ENCODE peak calls at places on chromosome 2, in four cellular contexts. G is A549, M is K562, A is HepG2. Q is an unnamed sample.

GRCh38 chr2:68157002-68157401 is 686 bp upstream of the PNO1 start:
- DNase-seq in G (no peak), M (peak; percentile 25), A (no peak), Q (peak; percentile 57)

GRCh38 chr2:23096905-23097602 is 287.9 kb upstream of the KLHL29 start:
- DNase-seq in G (no peak), M (no peak), A (no peak), Q (no peak)

GRCh38 chr2:39620067-39620466 is 45.6 kb upstream of the TMEM178A start:
- DNase-seq in G (peak; percentile 9), M (peak; percentile 86), A (peak; percentile 17), Q (no peak)

GRCh38 chr2:72889991-72890390 is 2.8 kb downstream of the SPR start:
- DNase-seq in G (no peak), M (no peak), A (no peak), Q (no peak)

GRCh38 chr2:149076863-149077412 is 38.4 kb downstream of the LYPD6B start:
- DNase-seq in G (no peak), M (no peak), A (no peak), Q (peak; percentile 33)

GRCh38 chr2:20421988-20422678 is 24.7 kb upstream of the RHOB start:
- DNase-seq in G (no peak), M (no peak), A (no peak), Q (no peak)

GRCh38 chr2:14543284-14543683 is 89.2 kb upstream of the LRATD1 start:
- DNase-seq in G (no peak), M (no peak), A (no peak), Q (no peak)

GRCh38 chr2:239532859-239533258 is 132.0 kb upstream of the HDAC4 start:
- DNase-seq in G (no peak), M (no peak), A (no peak), Q (no peak)

GRCh38 chr2:134762508-134762907 is 43.7 kb upstream of the TMEM163 start:
- DNase-seq in G (no peak), M (no peak), A (no peak), Q (no peak)

GRCh38 chr2:62038980-62039771 is 133.7 kb downstream of the COMMD1 start:
- DNase-seq in G (no peak), M (peak; percentile 30), A (no peak), Q (no peak)

GRCh38 chr2:142682528-142682927 is 194.9 kb upstream of the KYNU start:
- DNase-seq in G (peak; percentile 77), M (no peak), A (peak; percentile 32), Q (no peak)

GRCh38 chr2:235685024-235685721 is 191.3 kb downstream of the AGAP1 start:
- DNase-seq in G (no peak), M (no peak), A (no peak), Q (no peak)

GRCh38 chr2:49044680-49045079 is 109.6 kb downstream of the FSHR start:
- DNase-seq in G (no peak), M (no peak), A (peak; percentile 6), Q (no peak)

GRCh38 chr2:45826889-45827635 is 175.6 kb downstream of the PRKCE start:
- DNase-seq in G (no peak), M (no peak), A (no peak), Q (no peak)

GRCh38 chr2:20561703-20562454 is 89.0 kb downstream of the HS1BP3 start:
- DNase-seq in G (no peak), M (peak; percentile 45), A (no peak), Q (no peak)

GRCh38 chr2:97736608-97737330 is 23.4 kb downstream of the ZAP70 start:
- DNase-seq in G (no peak), M (no peak), A (no peak), Q (no peak)

GRCh38 chr2:116747103-116747502 is 1067.4 kb upstream of the DDX18 start:
- DNase-seq in G (no peak), M (no peak), A (no peak), Q (no peak)

GRCh38 chr2:167196461-167197252 is 308.4 kb downstream of the XIRP2 start:
- DNase-seq in G (no peak), M (no peak), A (no peak), Q (no peak)

GRCh38 chr2:210997373-210997772 is 441.0 kb downstream of the CPS1 start:
- DNase-seq in G (no peak), M (no peak), A (no peak), Q (no peak)

GRCh38 chr2:228048838-228049490 is 132.5 kb downstream of the SPHKAP start:
- DNase-seq in G (peak; percentile 62), M (peak; percentile 0), A (peak; percentile 49), Q (peak; percentile 35)

GRCh38 chr2:96821113-96821512 is 5.0 kb downstream of the CNNM3 start:
- DNase-seq in G (no peak), M (no peak), A (no peak), Q (no peak)

GRCh38 chr2:54455584-54456525 is at the start of gene SPTBN1:
- DNase-seq in G (peak; percentile 91), M (peak; percentile 24), A (peak; percentile 87), Q (peak; percentile 89)

GRCh38 chr2:53886406-53887280 is 26.9 kb upstream of the GPR75 start:
- DNase-seq in G (no peak), M (no peak), A (no peak), Q (no peak)

GRCh38 chr2:61165946-61166345 is 4.0 kb downstream of the C2orf74 start:
- DNase-seq in G (no peak), M (peak; percentile 59), A (no peak), Q (no peak)

GRCh38 chr2:174632847-174633620 is 35.4 kb upstream of the WIPF1 start:
- DNase-seq in G (no peak), M (peak; percentile 66), A (no peak), Q (no peak)

GRCh38 chr2:148046802-148047201 is 25.9 kb downstream of the MBD5 start:
- DNase-seq in G (no peak), M (no peak), A (no peak), Q (no peak)

GRCh38 chr2:205130111-205130829 is 552.0 kb upstream of the NRP2 start:
- DNase-seq in G (no peak), M (no peak), A (no peak), Q (no peak)

GRCh38 chr2:236172238-236172865 is 4.2 kb upstream of the GBX2 start:
- DNase-seq in G (no peak), M (no peak), A (no peak), Q (peak; percentile 36)

GRCh38 chr2:38201784-38202183 is 125.8 kb upstream of the CYP1B1 start:
- DNase-seq in G (no peak), M (no peak), A (no peak), Q (no peak)

GRCh38 chr2:64644240-64645013 is 9.3 kb downstream of the SERTAD2 start:
- DNase-seq in G (peak; percentile 95), M (peak; percentile 95), A (peak; percentile 62), Q (peak; percentile 81)

GRCh38 chr2:239326831-239327535 is 73.8 kb downstream of the HDAC4 start:
- DNase-seq in G (no peak), M (no peak), A (no peak), Q (no peak)

GRCh38 chr2:38267270-38267925 is 109.7 kb downstream of the ATL2 start:
- DNase-seq in G (no peak), M (no peak), A (no peak), Q (no peak)

GRCh38 chr2:239249048-239249447 is 151.8 kb downstream of the HDAC4 start:
- DNase-seq in G (no peak), M (no peak), A (no peak), Q (no peak)

GRCh38 chr2:1072258-1072657 is 121.6 kb downstream of the SNTG2 start:
- DNase-seq in G (no peak), M (no peak), A (no peak), Q (no peak)

GRCh38 chr2:4693266-4693665 is 989.9 kb downstream of the DCDC2C start:
- DNase-seq in G (no peak), M (no peak), A (no peak), Q (no peak)

GRCh38 chr2:30422437-30422805 is 24.6 kb upstream of the LCLAT1 start:
- DNase-seq in G (peak; percentile 61), M (peak; percentile 27), A (no peak), Q (no peak)

GRCh38 chr2:24382363-24383021 is 22.2 kb upstream of the ITSN2 start:
- DNase-seq in G (peak; percentile 79), M (peak; percentile 80), A (no peak), Q (peak; percentile 64)

DNA sequence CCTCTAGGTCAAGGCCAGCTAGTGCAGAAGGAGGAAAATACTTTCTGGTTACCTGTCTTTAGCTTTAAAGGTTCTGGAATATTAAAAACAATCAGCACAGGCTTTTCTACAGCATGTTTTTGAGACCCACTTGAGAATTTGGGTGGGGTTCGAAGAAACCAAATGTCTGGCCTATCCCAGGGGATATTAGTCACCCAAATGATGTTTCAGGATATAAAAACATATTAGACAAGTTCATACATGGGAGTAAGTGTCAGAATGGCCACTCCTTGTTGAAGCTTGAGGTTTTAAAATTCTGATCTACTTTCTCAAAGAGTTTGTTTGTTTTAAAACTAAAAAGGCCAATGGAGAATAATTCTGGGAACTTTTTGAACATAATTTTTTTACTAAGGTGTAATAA is 158.6 kb upstream of the DLX2 start:
- DNase-seq in G (no peak), M (no peak), A (no peak), Q (no peak)
- TF ChIP-seq NR3C1 in G (no peak), M (no peak), A (no peak), Q (no peak)

DNA sequence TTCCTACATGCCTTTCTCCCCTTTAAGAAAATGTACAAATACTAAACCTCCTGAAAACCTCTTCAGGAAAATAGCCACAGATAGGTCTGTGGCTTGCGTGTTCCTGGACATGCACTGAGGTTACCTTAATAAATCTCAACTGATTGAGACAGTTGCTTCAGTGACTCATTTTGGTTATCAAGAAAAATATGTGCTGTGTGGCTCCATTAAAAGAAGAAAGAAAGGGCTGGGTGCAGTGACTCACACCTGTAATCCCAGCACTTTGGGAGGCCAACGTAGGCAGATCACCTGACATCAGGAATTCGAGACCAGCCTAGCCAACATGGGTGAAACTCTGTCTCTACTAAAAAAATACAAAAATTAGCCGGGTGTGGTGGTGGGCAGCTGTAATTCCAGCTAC is 27.1 kb downstream of the CREG2 start:
- DNase-seq in G (peak; percentile 14), M (no peak), A (no peak), Q (no peak)
- TF ChIP-seq NR3C1 in G (no peak), M (no peak), A (no peak), Q (no peak)

DNA sequence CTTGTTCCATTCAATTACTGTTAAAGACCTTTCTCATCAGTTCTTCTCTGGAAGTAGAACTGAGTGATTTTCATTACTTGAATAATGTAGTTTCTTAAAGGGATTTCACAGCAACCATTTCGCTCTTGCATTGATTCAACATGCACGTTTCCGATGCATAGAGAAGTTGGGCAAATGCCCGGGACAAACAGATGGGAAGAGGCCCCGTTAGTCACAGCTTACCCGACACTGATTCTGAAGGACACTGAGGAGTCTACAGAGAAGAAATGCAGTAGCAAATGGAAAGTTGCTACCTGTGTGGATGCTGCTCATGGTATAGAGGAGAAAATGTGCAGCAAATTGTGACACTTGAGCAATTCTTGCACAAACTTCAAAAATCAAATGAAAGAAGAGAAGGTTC is 32.3 kb upstream of the GCG start:
- DNase-seq in G (no peak), M (no peak), A (no peak), Q (no peak)
- TF ChIP-seq NR3C1 in G (no peak), M (no peak), A (no peak), Q (no peak)

DNA sequence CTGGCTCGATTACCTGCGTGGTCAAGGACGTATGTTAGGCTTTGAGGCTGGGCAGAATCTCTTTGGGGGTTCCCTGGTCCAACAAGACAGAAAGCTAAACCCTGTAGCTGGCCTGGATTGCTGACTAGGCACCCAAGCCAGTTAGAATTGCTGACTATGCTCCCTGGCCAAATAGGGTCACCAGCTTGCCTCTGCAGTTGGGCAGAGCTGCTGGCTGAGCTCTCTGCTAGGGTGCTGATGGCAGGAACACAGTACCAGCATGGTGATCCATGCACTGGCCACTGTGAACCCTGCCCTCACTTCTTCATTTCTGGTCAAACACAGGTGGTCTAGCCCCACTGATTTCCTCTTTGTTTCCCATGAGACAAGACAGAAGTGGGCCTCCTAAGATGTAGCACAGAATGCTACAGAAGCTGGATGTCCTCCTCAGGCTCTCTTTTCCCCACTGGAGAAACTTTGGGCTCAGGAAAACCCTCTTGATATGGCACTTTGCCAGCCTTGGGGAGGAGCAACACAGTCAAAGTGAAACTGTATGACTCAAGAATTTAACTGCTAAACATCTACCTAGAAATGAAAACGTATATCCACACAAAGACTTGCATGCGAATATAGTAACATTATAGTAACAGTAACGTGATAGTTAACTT is 20.8 kb downstream of the SP140L start:
- DNase-seq in G (no peak), M (no peak), A (no peak), Q (no peak)
- TF ChIP-seq NR3C1 in G (no peak), M (no peak), A (no peak), Q (no peak)

Q was measured in WTC11.